ENCODE peak calls at places on chromosomes 5 and 9, in eight cellular contexts. Q is NCI-H2081, N is cerebellum, L is RPMI7951, U is HCEC 1CT, W is left lobe of liver, K is sigmoid colon, T is heart right ventricle. Z is an unnamed sample.

GRCh38 chr9:32906213-32906612 is 95.2 kb downstream of the APTX start:
- DNase-seq in Q (no peak), N (no peak), L (no peak), U (no peak), W (no peak), K (no peak), T (no peak), Z (no peak)

GRCh38 chr9:35619800-35620158 is 1.6 kb upstream of the CD72 start:
- DNase-seq in Q (no peak), N (no peak), L (no peak), U (no peak), W (no peak), K (no peak), T (no peak), Z (no peak)

GRCh38 chr5:158976035-158976434 is 123.7 kb downstream of the EBF1 start:
- DNase-seq in Q (peak), N (no peak), L (peak), U (no peak), W (no peak), K (no peak), T (no peak), Z (no peak)

GRCh38 chr5:10834695-10835094 is 73.7 kb upstream of the DAP start:
- DNase-seq in Q (no peak), N (no peak), L (no peak), U (no peak), W (no peak), K (no peak), T (no peak), Z (no peak)

GRCh38 chr9:133839822-133840329 is 101.7 kb upstream of the SARDH start:
- DNase-seq in Q (no peak), N (no peak), L (peak), U (no peak), W (no peak), K (no peak), T (peak), Z (peak)

GRCh38 chr9:70412678-70413426 is 1.6 kb downstream of the KLF9 start:
- DNase-seq in Q (peak), N (peak), L (peak), U (peak), W (peak), K (peak), T (peak), Z (peak)

GRCh38 chr5:150428106-150428876 is 15.6 kb upstream of the CD74 start:
- DNase-seq in Q (no peak), N (peak), L (peak), U (no peak), W (peak), K (peak), T (peak), Z (peak)

GRCh38 chr9:134644715-134645606 is 3.4 kb downstream of the COL5A1 start:
- DNase-seq in Q (no peak), N (peak), L (peak), U (peak), W (no peak), K (peak), T (peak), Z (no peak)

GRCh38 chr9:70588381-70588780 is 173.9 kb upstream of the KLF9 start:
- DNase-seq in Q (no peak), N (no peak), L (peak), U (no peak), W (no peak), K (no peak), T (no peak), Z (no peak)

GRCh38 chr5:113361701-113362100 is 73.1 kb downstream of the TSSK1B start:
- DNase-seq in Q (no peak), N (no peak), L (no peak), U (no peak), W (peak), K (no peak), T (no peak), Z (no peak)

GRCh38 chr9:116380496-116380995 is 227.0 kb downstream of the PAPPA start:
- DNase-seq in Q (no peak), N (no peak), L (no peak), U (no peak), W (no peak), K (no peak), T (no peak), Z (no peak)

GRCh38 chr5:164651544-164651943 is 1146.1 kb downstream of the MAT2B start:
- DNase-seq in Q (no peak), N (no peak), L (no peak), U (no peak), W (no peak), K (no peak), T (no peak), Z (no peak)

GRCh38 chr9:104092192-104092591 is 1.9 kb upstream of the SMC2 start:
- DNase-seq in Q (no peak), N (no peak), L (no peak), U (no peak), W (no peak), K (no peak), T (no peak), Z (no peak)

GRCh38 chr5:76622973-76623596 is at the start of gene F2RL2:
- DNase-seq in Q (no peak), N (no peak), L (peak), U (peak), W (no peak), K (peak), T (no peak), Z (peak)

GRCh38 chr5:90383903-90384302 is 25.7 kb downstream of the CETN3 start:
- DNase-seq in Q (no peak), N (no peak), L (no peak), U (no peak), W (no peak), K (no peak), T (no peak), Z (no peak)

GRCh38 chr9:129584136-129584535 is 36.8 kb downstream of the C9orf50 start:
- DNase-seq in Q (peak), N (peak), L (peak), U (peak), W (peak), K (peak), T (peak), Z (no peak)

GRCh38 chr9:92960561-92961290 is 13.4 kb downstream of the FGD3 start:
- DNase-seq in Q (no peak), N (no peak), L (no peak), U (no peak), W (peak), K (no peak), T (no peak), Z (no peak)